ENCODE peak calls at places on chromosomes 7 and 10, in ten cellular contexts. One of them, this sample, is unnamed.

GRCh38 chr10:78316451-78316931 is 282.8 kb downstream of the RPS24 start:
- DNase-seq in CD4-positive, alpha-beta T cell: no peak
- DNase-seq in left lobe of liver: peak; percentile 55
- DNase-seq in frontal cortex: no peak
- DNase-seq in fibroblast of lung: peak; percentile 34
- DNase-seq in neural progenitor cell: no peak
- DNase-seq in amygdala: no peak
- DNase-seq in stimulated activated CD8-positive, alpha-beta memory T cell treated with anti-CD3 and anti-CD28 coated beads, Interleukin-7, amount 100 ng/mL, for 1 hour: no peak
- DNase-seq in upper lobe of left lung: no peak
- DNase-seq in NCI-H2081: no peak
- DNase-seq in this sample: no peak

GRCh38 chr7:107147464-107148214 is 21.2 kb upstream of the HBP1 start:
- DNase-seq in left lobe of liver: no peak
- DNase-seq in upper lobe of left lung: peak; percentile 26
- DNase-seq in neural progenitor cell: peak; percentile 50
- DNase-seq in amygdala: no peak
- DNase-seq in stimulated activated CD8-positive, alpha-beta memory T cell treated with anti-CD3 and anti-CD28 coated beads, Interleukin-7, amount 100 ng/mL, for 1 hour: no peak
- DNase-seq in NCI-H2081: peak; percentile 52
- DNase-seq in frontal cortex: peak; percentile 20
- DNase-seq in CD4-positive, alpha-beta T cell: peak; percentile 22
- DNase-seq in fibroblast of lung: peak; percentile 57
- DNase-seq in this sample: no peak

GRCh38 chr7:133252858-133253521 is at the start of gene EXOC4:
- DNase-seq in neural progenitor cell: peak; percentile 97
- DNase-seq in CD4-positive, alpha-beta T cell: peak; percentile 90
- DNase-seq in upper lobe of left lung: peak; percentile 93
- DNase-seq in amygdala: peak; percentile 91
- DNase-seq in stimulated activated CD8-positive, alpha-beta memory T cell treated with anti-CD3 and anti-CD28 coated beads, Interleukin-7, amount 100 ng/mL, for 1 hour: peak; percentile 77
- DNase-seq in NCI-H2081: peak; percentile 99
- DNase-seq in fibroblast of lung: peak; percentile 97
- DNase-seq in left lobe of liver: peak; percentile 95
- DNase-seq in frontal cortex: peak; percentile 85
- DNase-seq in this sample: peak; percentile 94

GRCh38 chr10:80814147-80814652 is 276.5 kb downstream of the SH2D4B start:
- DNase-seq in amygdala: no peak
- DNase-seq in upper lobe of left lung: no peak
- DNase-seq in left lobe of liver: no peak
- DNase-seq in NCI-H2081: no peak
- DNase-seq in neural progenitor cell: no peak
- DNase-seq in fibroblast of lung: no peak
- DNase-seq in CD4-positive, alpha-beta T cell: no peak
- DNase-seq in stimulated activated CD8-positive, alpha-beta memory T cell treated with anti-CD3 and anti-CD28 coated beads, Interleukin-7, amount 100 ng/mL, for 1 hour: no peak
- DNase-seq in frontal cortex: no peak
- DNase-seq in this sample: no peak

GRCh38 chr10:1102392-1102791 is 46.2 kb downstream of the WDR37 start:
- DNase-seq in neural progenitor cell: no peak
- DNase-seq in upper lobe of left lung: no peak
- DNase-seq in frontal cortex: no peak
- DNase-seq in stimulated activated CD8-positive, alpha-beta memory T cell treated with anti-CD3 and anti-CD28 coated beads, Interleukin-7, amount 100 ng/mL, for 1 hour: no peak
- DNase-seq in left lobe of liver: no peak
- DNase-seq in fibroblast of lung: no peak
- DNase-seq in amygdala: no peak
- DNase-seq in NCI-H2081: no peak
- DNase-seq in CD4-positive, alpha-beta T cell: no peak
- DNase-seq in this sample: no peak

GRCh38 chr7:135206887-135207738 is 4.2 kb downstream of the WDR91 start:
- DNase-seq in upper lobe of left lung: no peak
- DNase-seq in NCI-H2081: no peak
- DNase-seq in CD4-positive, alpha-beta T cell: no peak
- DNase-seq in amygdala: no peak
- DNase-seq in stimulated activated CD8-positive, alpha-beta memory T cell treated with anti-CD3 and anti-CD28 coated beads, Interleukin-7, amount 100 ng/mL, for 1 hour: no peak
- DNase-seq in fibroblast of lung: no peak
- DNase-seq in neural progenitor cell: no peak
- DNase-seq in left lobe of liver: no peak
- DNase-seq in frontal cortex: no peak
- DNase-seq in this sample: no peak

GRCh38 chr7:19116121-19117080 is 1.0 kb downstream of the TWIST1 start:
- DNase-seq in upper lobe of left lung: no peak
- DNase-seq in neural progenitor cell: peak; percentile 64
- DNase-seq in left lobe of liver: no peak
- DNase-seq in CD4-positive, alpha-beta T cell: no peak
- DNase-seq in frontal cortex: no peak
- DNase-seq in amygdala: no peak
- DNase-seq in fibroblast of lung: peak; percentile 30
- DNase-seq in stimulated activated CD8-positive, alpha-beta memory T cell treated with anti-CD3 and anti-CD28 coated beads, Interleukin-7, amount 100 ng/mL, for 1 hour: no peak
- DNase-seq in NCI-H2081: peak; percentile 75
- DNase-seq in this sample: no peak

GRCh38 chr7:111438369-111439289 is 123.7 kb downstream of the IMMP2L start:
- DNase-seq in stimulated activated CD8-positive, alpha-beta memory T cell treated with anti-CD3 and anti-CD28 coated beads, Interleukin-7, amount 100 ng/mL, for 1 hour: no peak
- DNase-seq in upper lobe of left lung: no peak
- DNase-seq in neural progenitor cell: peak; percentile 5
- DNase-seq in fibroblast of lung: peak; percentile 60
- DNase-seq in frontal cortex: no peak
- DNase-seq in left lobe of liver: no peak
- DNase-seq in NCI-H2081: no peak
- DNase-seq in amygdala: no peak
- DNase-seq in CD4-positive, alpha-beta T cell: no peak
- DNase-seq in this sample: no peak

GRCh38 chr10:71531485-71532446 is 135.0 kb downstream of the CDH23 start:
- DNase-seq in frontal cortex: no peak
- DNase-seq in CD4-positive, alpha-beta T cell: no peak
- DNase-seq in upper lobe of left lung: no peak
- DNase-seq in left lobe of liver: no peak
- DNase-seq in fibroblast of lung: no peak
- DNase-seq in neural progenitor cell: peak; percentile 49
- DNase-seq in amygdala: no peak
- DNase-seq in NCI-H2081: no peak
- DNase-seq in stimulated activated CD8-positive, alpha-beta memory T cell treated with anti-CD3 and anti-CD28 coated beads, Interleukin-7, amount 100 ng/mL, for 1 hour: no peak
- DNase-seq in this sample: no peak

GRCh38 chr10:133213641-133214467 is 16.2 kb upstream of the UTF1 start:
- DNase-seq in CD4-positive, alpha-beta T cell: no peak
- DNase-seq in upper lobe of left lung: no peak
- DNase-seq in left lobe of liver: no peak
- DNase-seq in fibroblast of lung: no peak
- DNase-seq in amygdala: no peak
- DNase-seq in frontal cortex: no peak
- DNase-seq in neural progenitor cell: no peak
- DNase-seq in NCI-H2081: no peak
- DNase-seq in stimulated activated CD8-positive, alpha-beta memory T cell treated with anti-CD3 and anti-CD28 coated beads, Interleukin-7, amount 100 ng/mL, for 1 hour: no peak
- DNase-seq in this sample: no peak

GRCh38 chr10:129770286-129770685 is 193.8 kb downstream of the EBF3 start:
- DNase-seq in amygdala: no peak
- DNase-seq in left lobe of liver: peak; percentile 31
- DNase-seq in neural progenitor cell: no peak
- DNase-seq in CD4-positive, alpha-beta T cell: no peak
- DNase-seq in frontal cortex: no peak
- DNase-seq in stimulated activated CD8-positive, alpha-beta memory T cell treated with anti-CD3 and anti-CD28 coated beads, Interleukin-7, amount 100 ng/mL, for 1 hour: no peak
- DNase-seq in fibroblast of lung: no peak
- DNase-seq in NCI-H2081: no peak
- DNase-seq in upper lobe of left lung: peak; percentile 14
- DNase-seq in this sample: peak; percentile 11

GRCh38 chr10:70799124-70799523 is 13.9 kb upstream of the TBATA start:
- DNase-seq in left lobe of liver: no peak
- DNase-seq in NCI-H2081: no peak
- DNase-seq in fibroblast of lung: no peak
- DNase-seq in amygdala: no peak
- DNase-seq in frontal cortex: no peak
- DNase-seq in CD4-positive, alpha-beta T cell: no peak
- DNase-seq in upper lobe of left lung: no peak
- DNase-seq in stimulated activated CD8-positive, alpha-beta memory T cell treated with anti-CD3 and anti-CD28 coated beads, Interleukin-7, amount 100 ng/mL, for 1 hour: no peak
- DNase-seq in neural progenitor cell: no peak
- DNase-seq in this sample: no peak

GRCh38 chr7:64880322-64881297 is 22.5 kb upstream of the ZNF273 start:
- DNase-seq in CD4-positive, alpha-beta T cell: no peak
- DNase-seq in amygdala: no peak
- DNase-seq in fibroblast of lung: no peak
- DNase-seq in NCI-H2081: no peak
- DNase-seq in left lobe of liver: peak; percentile 26
- DNase-seq in frontal cortex: no peak
- DNase-seq in stimulated activated CD8-positive, alpha-beta memory T cell treated with anti-CD3 and anti-CD28 coated beads, Interleukin-7, amount 100 ng/mL, for 1 hour: no peak
- DNase-seq in upper lobe of left lung: no peak
- DNase-seq in neural progenitor cell: no peak
- DNase-seq in this sample: no peak

GRCh38 chr7:158586499-158587191 is 978 bp downstream of the PTPRN2 start:
- DNase-seq in upper lobe of left lung: no peak
- DNase-seq in CD4-positive, alpha-beta T cell: no peak
- DNase-seq in NCI-H2081: peak; percentile 21
- DNase-seq in neural progenitor cell: peak; percentile 14
- DNase-seq in fibroblast of lung: no peak
- DNase-seq in frontal cortex: peak; percentile 49
- DNase-seq in left lobe of liver: no peak
- DNase-seq in amygdala: peak; percentile 9
- DNase-seq in stimulated activated CD8-positive, alpha-beta memory T cell treated with anti-CD3 and anti-CD28 coated beads, Interleukin-7, amount 100 ng/mL, for 1 hour: no peak
- DNase-seq in this sample: no peak

GRCh38 chr10:119337796-119338432 is 130.5 kb downstream of the GRK5 start:
- DNase-seq in fibroblast of lung: peak; percentile 63
- DNase-seq in left lobe of liver: no peak
- DNase-seq in neural progenitor cell: no peak
- DNase-seq in amygdala: no peak
- DNase-seq in stimulated activated CD8-positive, alpha-beta memory T cell treated with anti-CD3 and anti-CD28 coated beads, Interleukin-7, amount 100 ng/mL, for 1 hour: no peak
- DNase-seq in CD4-positive, alpha-beta T cell: no peak
- DNase-seq in upper lobe of left lung: no peak
- DNase-seq in NCI-H2081: no peak
- DNase-seq in frontal cortex: no peak
- DNase-seq in this sample: no peak

GRCh38 chr7:13839063-13839462 is 150.4 kb downstream of the ETV1 start:
- DNase-seq in frontal cortex: no peak
- DNase-seq in stimulated activated CD8-positive, alpha-beta memory T cell treated with anti-CD3 and anti-CD28 coated beads, Interleukin-7, amount 100 ng/mL, for 1 hour: no peak
- DNase-seq in NCI-H2081: peak; percentile 99
- DNase-seq in neural progenitor cell: no peak
- DNase-seq in fibroblast of lung: no peak
- DNase-seq in amygdala: no peak
- DNase-seq in left lobe of liver: no peak
- DNase-seq in upper lobe of left lung: no peak
- DNase-seq in CD4-positive, alpha-beta T cell: no peak
- DNase-seq in this sample: no peak

GRCh38 chr7:37546677-37547076 is 98.0 kb upstream of the ELMO1 start:
- DNase-seq in NCI-H2081: no peak
- DNase-seq in CD4-positive, alpha-beta T cell: no peak
- DNase-seq in frontal cortex: no peak
- DNase-seq in left lobe of liver: no peak
- DNase-seq in upper lobe of left lung: no peak
- DNase-seq in fibroblast of lung: no peak
- DNase-seq in neural progenitor cell: no peak
- DNase-seq in amygdala: no peak
- DNase-seq in stimulated activated CD8-positive, alpha-beta memory T cell treated with anti-CD3 and anti-CD28 coated beads, Interleukin-7, amount 100 ng/mL, for 1 hour: no peak
- DNase-seq in this sample: no peak

GRCh38 chr10:58179238-58179637 is 88.5 kb downstream of the IPMK start:
- DNase-seq in left lobe of liver: no peak
- DNase-seq in CD4-positive, alpha-beta T cell: no peak
- DNase-seq in fibroblast of lung: peak; percentile 5
- DNase-seq in stimulated activated CD8-positive, alpha-beta memory T cell treated with anti-CD3 and anti-CD28 coated beads, Interleukin-7, amount 100 ng/mL, for 1 hour: no peak
- DNase-seq in neural progenitor cell: no peak
- DNase-seq in amygdala: no peak
- DNase-seq in NCI-H2081: no peak
- DNase-seq in upper lobe of left lung: no peak
- DNase-seq in frontal cortex: no peak
- DNase-seq in this sample: no peak

This sample was measured in central memory CD8-positive, alpha-beta T cell.